ENCODE peak calls at places on chromosome 2, in nine cellular contexts. One of them, this sample, is unnamed.

GRCh38 chr2:46803551-46803885 is 112.1 kb downstream of the MCFD2 start:
- DNase-seq in T-helper 9 cell: no peak
- DNase-seq in mesenchymal stem cell: no peak
- DNase-seq in tibial artery: no peak
- DNase-seq in activated CD8-positive, alpha-beta memory T cell treated with anti-CD3 and anti-CD28 coated beads, Interleukin-2, amount 50 U/mL, for 4 hours: no peak
- DNase-seq in fibroblast of pulmonary artery: no peak
- DNase-seq in posterior vena cava: no peak
- DNase-seq in NCI-H1417: no peak
- DNase-seq in thyroid gland: no peak
- DNase-seq in this sample: no peak

GRCh38 chr2:215027775-215028174 is 110.7 kb downstream of the ABCA12 start:
- DNase-seq in thyroid gland: no peak
- DNase-seq in activated CD8-positive, alpha-beta memory T cell treated with anti-CD3 and anti-CD28 coated beads, Interleukin-2, amount 50 U/mL, for 4 hours: no peak
- DNase-seq in NCI-H1417: no peak
- DNase-seq in posterior vena cava: no peak
- DNase-seq in tibial artery: no peak
- DNase-seq in T-helper 9 cell: no peak
- DNase-seq in fibroblast of pulmonary artery: no peak
- DNase-seq in mesenchymal stem cell: no peak
- DNase-seq in this sample: no peak

GRCh38 chr2:119827866-119828507 is 68.3 kb downstream of the PTPN4 start:
- DNase-seq in NCI-H1417: no peak
- DNase-seq in thyroid gland: no peak
- DNase-seq in mesenchymal stem cell: peak
- DNase-seq in T-helper 9 cell: no peak
- DNase-seq in fibroblast of pulmonary artery: peak
- DNase-seq in posterior vena cava: no peak
- DNase-seq in activated CD8-positive, alpha-beta memory T cell treated with anti-CD3 and anti-CD28 coated beads, Interleukin-2, amount 50 U/mL, for 4 hours: no peak
- DNase-seq in tibial artery: no peak
- DNase-seq in this sample: no peak

GRCh38 chr2:120949027-120949956 is 213.6 kb downstream of the GLI2 start:
- DNase-seq in activated CD8-positive, alpha-beta memory T cell treated with anti-CD3 and anti-CD28 coated beads, Interleukin-2, amount 50 U/mL, for 4 hours: no peak
- DNase-seq in fibroblast of pulmonary artery: no peak
- DNase-seq in tibial artery: no peak
- DNase-seq in T-helper 9 cell: no peak
- DNase-seq in mesenchymal stem cell: peak
- DNase-seq in posterior vena cava: peak
- DNase-seq in NCI-H1417: peak
- DNase-seq in thyroid gland: no peak
- DNase-seq in this sample: no peak

GRCh38 chr2:128369126-128369555 is 50.5 kb upstream of the HS6ST1 start:
- DNase-seq in activated CD8-positive, alpha-beta memory T cell treated with anti-CD3 and anti-CD28 coated beads, Interleukin-2, amount 50 U/mL, for 4 hours: no peak
- DNase-seq in fibroblast of pulmonary artery: peak
- DNase-seq in NCI-H1417: peak
- DNase-seq in tibial artery: peak
- DNase-seq in posterior vena cava: peak
- DNase-seq in thyroid gland: no peak
- DNase-seq in T-helper 9 cell: no peak
- DNase-seq in mesenchymal stem cell: no peak
- DNase-seq in this sample: no peak

GRCh38 chr2:70141754-70142589 is 48.8 kb downstream of the C2orf42 start:
- DNase-seq in T-helper 9 cell: no peak
- DNase-seq in mesenchymal stem cell: peak
- DNase-seq in fibroblast of pulmonary artery: peak
- DNase-seq in activated CD8-positive, alpha-beta memory T cell treated with anti-CD3 and anti-CD28 coated beads, Interleukin-2, amount 50 U/mL, for 4 hours: no peak
- DNase-seq in posterior vena cava: no peak
- DNase-seq in NCI-H1417: peak
- DNase-seq in tibial artery: no peak
- DNase-seq in thyroid gland: peak
- DNase-seq in this sample: no peak

GRCh38 chr2:33313039-33313438 is 163.4 kb upstream of the RASGRP3 start:
- DNase-seq in tibial artery: no peak
- DNase-seq in thyroid gland: no peak
- DNase-seq in T-helper 9 cell: no peak
- DNase-seq in posterior vena cava: no peak
- DNase-seq in NCI-H1417: no peak
- DNase-seq in activated CD8-positive, alpha-beta memory T cell treated with anti-CD3 and anti-CD28 coated beads, Interleukin-2, amount 50 U/mL, for 4 hours: no peak
- DNase-seq in fibroblast of pulmonary artery: peak
- DNase-seq in mesenchymal stem cell: no peak
- DNase-seq in this sample: no peak

GRCh38 chr2:47344890-47345583 is 57.9 kb upstream of the MSH2 start:
- DNase-seq in NCI-H1417: peak
- DNase-seq in activated CD8-positive, alpha-beta memory T cell treated with anti-CD3 and anti-CD28 coated beads, Interleukin-2, amount 50 U/mL, for 4 hours: no peak
- DNase-seq in mesenchymal stem cell: peak
- DNase-seq in posterior vena cava: no peak
- DNase-seq in fibroblast of pulmonary artery: peak
- DNase-seq in thyroid gland: peak
- DNase-seq in tibial artery: peak
- DNase-seq in T-helper 9 cell: no peak
- DNase-seq in this sample: no peak

This sample was measured in fibroblast of the conjunctiva.